ENCODE peak calls at places on chromosomes 3 and 15, in seven cellular contexts. W is AG04450; E is astrocyte of the spinal cord; I is glutamatergic neuron; K is GM10248; L is CD8-positive, alpha-beta T cell; M is AG10803. R is an unnamed sample.
A peak's percentile ranks its signal among the peaks of the same experiment; 100 is the strongest.

GRCh38 chr3:9916346-9916733 is 558 bp upstream of the IL17RC start:
- DNase-seq in I (peak; percentile 36), W (no peak), L (no peak), E (peak; percentile 14), K (no peak), M (peak; percentile 74), R (no peak)

GRCh38 chr3:86954226-86954625 is 36.7 kb downstream of the VGLL3 start:
- DNase-seq in K (no peak), I (no peak), M (no peak), W (no peak), L (no peak), E (no peak), R (no peak)

GRCh38 chr3:95408464-95408862 is 1345.6 kb downstream of the NSUN3 start:
- DNase-seq in L (no peak), I (no peak), E (no peak), K (no peak), W (no peak), M (no peak), R (no peak)

GRCh38 chr15:78630886-78631633 is 9.9 kb downstream of the CHRNB4 start:
- DNase-seq in E (no peak), L (no peak), M (no peak), K (no peak), I (no peak), W (no peak), R (no peak)

GRCh38 chr3:51389423-51390183 is 1.5 kb upstream of the RBM15B start:
- DNase-seq in W (no peak), M (peak; percentile 46), K (peak; percentile 52), L (no peak), I (peak; percentile 73), E (peak; percentile 47), R (no peak)

GRCh38 chr3:128804017-128804816 is 75.2 kb upstream of the ACAD9 start:
- DNase-seq in I (no peak), W (no peak), K (peak; percentile 86), M (peak; percentile 18), L (peak; percentile 64), E (peak; percentile 53), R (no peak)

GRCh38 chr3:166445865-166446264 is 608.6 kb upstream of the BCHE start:
- DNase-seq in L (no peak), E (no peak), W (no peak), K (no peak), I (no peak), M (no peak), R (no peak)

GRCh38 chr3:51591231-51591630 is 52.7 kb downstream of the RAD54L2 start:
- DNase-seq in E (peak; percentile 62), K (no peak), W (no peak), L (no peak), I (no peak), M (peak; percentile 72), R (no peak)

GRCh38 chr3:45907769-45908705 is 21.7 kb downstream of the CCR9 start:
- DNase-seq in L (peak; percentile 60), E (peak; percentile 14), M (peak; percentile 61), K (no peak), I (no peak), W (peak; percentile 33), R (no peak)

GRCh38 chr15:84800365-84800806 is 16.8 kb upstream of the ALPK3 start:
- DNase-seq in E (no peak), W (no peak), K (no peak), M (no peak), L (no peak), I (no peak), R (no peak)

GRCh38 chr3:156614642-156615511 is 59.5 kb upstream of the TIPARP start:
- DNase-seq in W (no peak), E (peak; percentile 60), L (no peak), M (peak; percentile 74), I (no peak), K (no peak), R (no peak)

GRCh38 chr15:99706557-99707303 is 26.5 kb downstream of the LYSMD4 start:
- DNase-seq in L (no peak), I (no peak), M (no peak), E (no peak), W (no peak), K (no peak), R (no peak)

GRCh38 chr3:43759297-43759782 is 68.6 kb downstream of the ABHD5 start:
- DNase-seq in I (no peak), E (peak; percentile 53), M (peak; percentile 87), W (no peak), K (no peak), L (no peak), R (no peak)

GRCh38 chr3:139109271-139109670 is 64.6 kb upstream of the PRR23C start:
- DNase-seq in K (no peak), E (no peak), I (no peak), W (no peak), M (no peak), L (no peak), R (no peak)

GRCh38 chr3:111668912-111669488 is 73.9 kb upstream of the ZBED2 start:
- DNase-seq in W (peak; percentile 37), I (no peak), K (peak; percentile 29), L (no peak), E (peak; percentile 69), M (peak; percentile 73), R (no peak)

GRCh38 chr3:172259191-172259590 is 189.1 kb downstream of the GHSR start:
- DNase-seq in E (peak; percentile 33), K (no peak), L (no peak), M (peak; percentile 75), I (no peak), W (no peak), R (no peak)

GRCh38 chr15:88274534-88275460 is 18.3 kb upstream of the NTRK3 start:
- DNase-seq in W (peak; percentile 21), M (peak; percentile 59), I (peak; percentile 90), L (peak; percentile 61), E (peak; percentile 55), K (peak; percentile 80), R (no peak)

GRCh38 chr3:42653560-42654330 is at the start of gene ZBTB47:
- DNase-seq in E (no peak), W (no peak), M (peak; percentile 48), I (no peak), L (peak; percentile 48), K (peak; percentile 28), R (no peak)

GRCh38 chr3:10192953-10193691 is 28.4 kb downstream of the IRAK2 start:
- DNase-seq in L (peak; percentile 76), K (no peak), M (peak; percentile 93), I (no peak), W (peak; percentile 68), E (peak; percentile 88), R (peak; percentile 71)

DNA sequence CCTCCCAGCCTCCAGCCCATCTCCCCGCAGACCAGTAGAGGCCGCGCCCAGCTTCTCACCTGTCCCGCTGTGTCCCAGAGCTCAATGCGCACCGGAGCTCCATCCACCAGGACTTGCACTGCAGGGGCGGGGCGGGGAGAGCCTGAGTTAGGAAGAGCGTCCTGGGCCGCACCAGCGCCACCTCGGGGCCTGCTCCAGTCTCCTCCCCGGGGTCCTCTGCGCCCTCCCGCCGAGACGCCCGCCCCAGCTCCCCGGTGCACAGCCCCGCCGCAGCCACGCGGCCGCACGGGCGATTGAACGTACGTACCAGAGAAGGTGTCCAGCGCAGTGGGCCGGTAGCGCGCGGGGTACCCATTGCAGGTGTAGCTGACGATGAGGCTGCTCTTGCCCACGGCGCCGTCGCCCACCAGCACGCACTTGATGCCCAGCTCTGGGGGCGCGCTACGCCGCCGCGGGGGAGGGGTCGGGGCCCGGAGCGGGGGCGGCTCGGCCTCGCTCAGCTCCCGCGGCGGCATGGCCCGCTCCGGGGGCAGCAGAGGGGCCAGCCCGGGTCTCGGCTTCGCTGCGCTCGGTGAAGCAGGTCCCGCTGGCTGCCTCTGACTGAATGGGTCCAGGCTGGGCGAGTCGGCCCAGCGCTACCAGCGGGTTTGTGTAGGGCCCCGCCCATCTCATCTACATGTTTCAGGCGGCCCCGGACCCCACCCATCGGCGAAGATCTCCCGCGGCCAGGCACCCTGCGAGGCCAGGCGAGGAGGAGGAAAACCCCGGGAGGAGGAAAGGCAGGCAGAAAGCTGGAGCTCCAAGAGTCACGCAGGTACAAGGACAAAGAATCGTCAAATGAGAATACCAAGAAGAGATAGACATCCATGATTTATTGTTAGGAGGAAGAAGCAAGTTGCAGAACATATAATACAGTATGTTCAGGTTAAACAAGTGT is at the start of gene RHOV:
- DNase-seq in K (peak; percentile 84), E (peak; percentile 35), M (peak; percentile 20), I (peak; percentile 70), W (no peak), L (peak; percentile 66), R (peak; percentile 53)
- TF ChIP-seq CTCF in K (peak; percentile 68), E (peak; percentile 36), M (no peak), I (no peak), W (peak; percentile 31), L (peak; percentile 18), R (peak; percentile 20)

GRCh38 chr3:14452676-14453367 is 50.4 kb downstream of the SLC6A6 start:
- DNase-seq in M (peak; percentile 99), E (peak; percentile 100), I (no peak), L (no peak), W (peak; percentile 96), K (no peak), R (no peak)
- TF ChIP-seq CTCF in M (peak; percentile 24), E (no peak), I (no peak), L (no peak), W (peak; percentile 30), K (no peak), R (no peak)

GRCh38 chr3:125042725-125043406 is 12.9 kb downstream of the HEG1 start:
- DNase-seq in I (peak; percentile 59), L (no peak), M (peak; percentile 53), K (no peak), W (no peak), E (peak; percentile 59), R (no peak)

GRCh38 chr3:125043599-125044151 is 12.1 kb downstream of the HEG1 start:
- DNase-seq in K (no peak), I (no peak), M (no peak), W (no peak), E (no peak), L (no peak), R (no peak)

GRCh38 chr3:125048282-125048681 is 7.5 kb downstream of the HEG1 start:
- DNase-seq in M (no peak), K (no peak), E (no peak), W (no peak), I (no peak), L (no peak), R (no peak)

GRCh38 chr3:125045194-125045593 is 10.6 kb downstream of the HEG1 start:
- DNase-seq in L (no peak), W (no peak), I (no peak), M (peak; percentile 58), E (no peak), K (no peak), R (no peak)

GRCh38 chr3:125045965-125046364 is 9.8 kb downstream of the HEG1 start:
- DNase-seq in E (peak; percentile 87), I (no peak), W (no peak), K (no peak), L (no peak), M (peak; percentile 81), R (no peak)
- TF ChIP-seq CTCF in E (peak; percentile 51), I (no peak), W (peak; percentile 66), K (no peak), L (no peak), M (peak; percentile 57), R (no peak)

DNA sequence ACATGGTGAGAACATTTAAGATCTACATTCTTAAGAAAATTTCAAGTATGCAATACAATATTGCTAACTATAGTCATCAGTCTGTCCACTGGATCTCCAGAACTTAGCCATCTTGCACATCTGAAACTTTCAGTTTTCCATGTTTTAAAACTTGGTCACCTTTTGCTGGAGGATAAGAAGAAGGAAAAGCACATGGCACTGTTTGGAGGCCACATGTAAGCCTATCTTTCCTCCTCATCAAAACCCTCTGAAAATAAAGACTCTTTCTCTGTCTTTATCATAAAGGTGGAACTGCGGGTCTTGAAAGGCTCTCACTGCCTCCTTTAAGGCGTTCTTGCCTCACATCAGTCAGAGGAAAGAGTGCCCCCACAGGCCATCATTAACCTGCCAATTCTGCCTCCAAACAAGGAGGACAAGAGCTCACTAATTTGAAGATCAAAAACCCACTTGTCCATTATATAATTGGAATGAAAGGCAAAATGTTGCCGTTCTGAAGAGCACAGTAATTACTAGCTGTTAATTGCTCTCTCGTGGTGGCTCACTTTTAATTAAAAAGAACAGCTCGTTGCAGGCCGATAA is 157.8 kb downstream of the MECOM start:
- DNase-seq in I (peak; percentile 26), K (no peak), L (no peak), W (no peak), E (no peak), M (no peak), R (no peak)
- TF ChIP-seq CTCF in I (no peak), K (no peak), L (no peak), W (no peak), E (no peak), M (no peak), R (no peak)

R was measured in CD14-positive monocyte.